ENCODE peak calls at places on chromosome 20, in ten cellular contexts. One of them, this sample, is unnamed.

GRCh38 chr20:38748097-38748862 is at the start of gene ACTR5:
- DNase-seq in nephron progenitor cell: peak
- DNase-seq in MCF 10A: peak
- DNase-seq in ascending aorta: peak
- DNase-seq in psoas muscle: peak
- DNase-seq in transverse colon: peak
- DNase-seq in epithelial cell of esophagus: peak
- DNase-seq in right lobe of liver: peak
- DNase-seq in neural crest cell: peak
- DNase-seq in Peyer's patch: peak
- DNase-seq in this sample: peak

GRCh38 chr20:20371133-20371532 is 3.2 kb downstream of the INSM1 start:
- DNase-seq in nephron progenitor cell: no peak
- DNase-seq in MCF 10A: no peak
- DNase-seq in ascending aorta: no peak
- DNase-seq in psoas muscle: no peak
- DNase-seq in transverse colon: no peak
- DNase-seq in epithelial cell of esophagus: no peak
- DNase-seq in right lobe of liver: no peak
- DNase-seq in neural crest cell: no peak
- DNase-seq in Peyer's patch: no peak
- DNase-seq in this sample: no peak

GRCh38 chr20:54479138-54479906 is 3.9 kb downstream of the DOK5 start:
- DNase-seq in nephron progenitor cell: no peak
- DNase-seq in MCF 10A: peak
- DNase-seq in ascending aorta: no peak
- DNase-seq in psoas muscle: no peak
- DNase-seq in transverse colon: no peak
- DNase-seq in epithelial cell of esophagus: no peak
- DNase-seq in right lobe of liver: no peak
- DNase-seq in neural crest cell: no peak
- DNase-seq in Peyer's patch: no peak
- DNase-seq in this sample: no peak

GRCh38 chr20:62302341-62303048 is at the start of gene ADRM1:
- DNase-seq in nephron progenitor cell: peak
- DNase-seq in MCF 10A: peak
- DNase-seq in ascending aorta: peak
- DNase-seq in psoas muscle: peak
- DNase-seq in transverse colon: peak
- DNase-seq in epithelial cell of esophagus: peak
- DNase-seq in right lobe of liver: peak
- DNase-seq in neural crest cell: peak
- DNase-seq in Peyer's patch: peak
- DNase-seq in this sample: peak

GRCh38 chr20:53996584-53997486 is 73.6 kb downstream of the BCAS1 start:
- DNase-seq in nephron progenitor cell: no peak
- DNase-seq in MCF 10A: no peak
- DNase-seq in ascending aorta: no peak
- DNase-seq in psoas muscle: no peak
- DNase-seq in transverse colon: no peak
- DNase-seq in epithelial cell of esophagus: no peak
- DNase-seq in right lobe of liver: no peak
- DNase-seq in neural crest cell: no peak
- DNase-seq in Peyer's patch: no peak
- DNase-seq in this sample: no peak

GRCh38 chr20:9032758-9033157 is 36.1 kb upstream of the PLCB4 start:
- DNase-seq in nephron progenitor cell: no peak
- DNase-seq in MCF 10A: no peak
- DNase-seq in ascending aorta: no peak
- DNase-seq in psoas muscle: no peak
- DNase-seq in transverse colon: no peak
- DNase-seq in epithelial cell of esophagus: peak
- DNase-seq in right lobe of liver: no peak
- DNase-seq in neural crest cell: no peak
- DNase-seq in Peyer's patch: no peak
- DNase-seq in this sample: no peak

GRCh38 chr20:59398552-59399265 is 98.3 kb downstream of the EDN3 start:
- DNase-seq in nephron progenitor cell: no peak
- DNase-seq in MCF 10A: no peak
- DNase-seq in ascending aorta: no peak
- DNase-seq in psoas muscle: no peak
- DNase-seq in transverse colon: no peak
- DNase-seq in epithelial cell of esophagus: no peak
- DNase-seq in right lobe of liver: no peak
- DNase-seq in neural crest cell: no peak
- DNase-seq in Peyer's patch: no peak
- DNase-seq in this sample: no peak

GRCh38 chr20:18831830-18832229 is 18.2 kb downstream of the SCP2D1 start:
- DNase-seq in nephron progenitor cell: no peak
- DNase-seq in MCF 10A: peak
- DNase-seq in ascending aorta: no peak
- DNase-seq in psoas muscle: no peak
- DNase-seq in transverse colon: no peak
- DNase-seq in epithelial cell of esophagus: no peak
- DNase-seq in right lobe of liver: no peak
- DNase-seq in neural crest cell: no peak
- DNase-seq in Peyer's patch: no peak
- DNase-seq in this sample: no peak

GRCh38 chr20:13468166-13468565 is 170.6 kb downstream of the TASP1 start:
- DNase-seq in nephron progenitor cell: no peak
- DNase-seq in MCF 10A: no peak
- DNase-seq in ascending aorta: no peak
- DNase-seq in psoas muscle: no peak
- DNase-seq in transverse colon: no peak
- DNase-seq in epithelial cell of esophagus: no peak
- DNase-seq in right lobe of liver: no peak
- DNase-seq in neural crest cell: no peak
- DNase-seq in Peyer's patch: no peak
- DNase-seq in this sample: no peak

GRCh38 chr20:13022401-13023170 is 13.8 kb downstream of the SPTLC3 start:
- DNase-seq in nephron progenitor cell: no peak
- DNase-seq in MCF 10A: peak
- DNase-seq in ascending aorta: no peak
- DNase-seq in psoas muscle: no peak
- DNase-seq in transverse colon: no peak
- DNase-seq in epithelial cell of esophagus: peak
- DNase-seq in right lobe of liver: no peak
- DNase-seq in neural crest cell: no peak
- DNase-seq in Peyer's patch: no peak
- DNase-seq in this sample: no peak

GRCh38 chr20:3815703-3816315 is 4.5 kb upstream of the AP5S1 start:
- DNase-seq in nephron progenitor cell: no peak
- DNase-seq in MCF 10A: no peak
- DNase-seq in ascending aorta: no peak
- DNase-seq in psoas muscle: no peak
- DNase-seq in transverse colon: no peak
- DNase-seq in epithelial cell of esophagus: no peak
- DNase-seq in right lobe of liver: no peak
- DNase-seq in neural crest cell: no peak
- DNase-seq in Peyer's patch: peak
- DNase-seq in this sample: peak

GRCh38 chr20:709864-710761 is 34.5 kb upstream of the SCRT2 start:
- DNase-seq in nephron progenitor cell: peak
- DNase-seq in MCF 10A: no peak
- DNase-seq in ascending aorta: no peak
- DNase-seq in psoas muscle: no peak
- DNase-seq in transverse colon: no peak
- DNase-seq in epithelial cell of esophagus: no peak
- DNase-seq in right lobe of liver: no peak
- DNase-seq in neural crest cell: peak
- DNase-seq in Peyer's patch: no peak
- DNase-seq in this sample: no peak

GRCh38 chr20:16241911-16242310 is 331.3 kb downstream of the KIF16B start:
- DNase-seq in nephron progenitor cell: no peak
- DNase-seq in MCF 10A: peak
- DNase-seq in ascending aorta: no peak
- DNase-seq in psoas muscle: no peak
- DNase-seq in transverse colon: no peak
- DNase-seq in epithelial cell of esophagus: peak
- DNase-seq in right lobe of liver: no peak
- DNase-seq in neural crest cell: no peak
- DNase-seq in Peyer's patch: no peak
- DNase-seq in this sample: no peak
- TF ChIP-seq CTCF in nephron progenitor cell: no peak
- TF ChIP-seq CTCF in MCF 10A: no peak
- TF ChIP-seq CTCF in ascending aorta: no peak
- TF ChIP-seq CTCF in psoas muscle: no peak
- TF ChIP-seq CTCF in transverse colon: no peak
- TF ChIP-seq CTCF in epithelial cell of esophagus: no peak
- TF ChIP-seq CTCF in right lobe of liver: peak
- TF ChIP-seq CTCF in neural crest cell: peak
- TF ChIP-seq CTCF in Peyer's patch: no peak
- TF ChIP-seq CTCF in this sample: no peak

DNA sequence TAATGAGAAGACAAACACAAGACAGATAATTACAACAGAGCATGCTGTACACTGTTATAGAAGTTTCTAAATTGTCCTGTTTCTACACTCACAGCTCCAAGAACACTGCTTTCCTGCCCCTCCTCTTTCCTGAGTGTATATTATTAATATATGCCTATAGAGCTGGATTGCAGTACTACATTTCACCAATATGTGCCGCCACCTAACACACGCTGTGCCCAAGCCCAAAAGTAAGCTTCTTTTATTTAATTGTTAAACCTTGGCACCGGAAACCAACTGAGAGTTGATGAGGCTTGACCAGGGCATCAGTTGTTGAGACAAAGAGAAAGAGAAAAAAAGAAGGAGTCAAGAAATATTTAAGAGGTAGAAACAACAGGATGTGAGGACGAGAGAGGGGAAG is 16.0 kb upstream of the PTPRT start:
- DNase-seq in nephron progenitor cell: no peak
- DNase-seq in MCF 10A: no peak
- DNase-seq in ascending aorta: no peak
- DNase-seq in psoas muscle: no peak
- DNase-seq in transverse colon: no peak
- DNase-seq in epithelial cell of esophagus: no peak
- DNase-seq in right lobe of liver: no peak
- DNase-seq in neural crest cell: no peak
- DNase-seq in Peyer's patch: no peak
- DNase-seq in this sample: no peak
- TF ChIP-seq CTCF in nephron progenitor cell: no peak
- TF ChIP-seq CTCF in MCF 10A: no peak
- TF ChIP-seq CTCF in ascending aorta: no peak
- TF ChIP-seq CTCF in psoas muscle: no peak
- TF ChIP-seq CTCF in transverse colon: no peak
- TF ChIP-seq CTCF in epithelial cell of esophagus: no peak
- TF ChIP-seq CTCF in right lobe of liver: no peak
- TF ChIP-seq CTCF in neural crest cell: peak
- TF ChIP-seq CTCF in Peyer's patch: no peak
- TF ChIP-seq CTCF in this sample: no peak

GRCh38 chr20:47280228-47280627 is 76.3 kb downstream of the ZMYND8 start:
- DNase-seq in nephron progenitor cell: peak
- DNase-seq in MCF 10A: no peak
- DNase-seq in ascending aorta: no peak
- DNase-seq in psoas muscle: no peak
- DNase-seq in transverse colon: no peak
- DNase-seq in epithelial cell of esophagus: no peak
- DNase-seq in right lobe of liver: no peak
- DNase-seq in neural crest cell: no peak
- DNase-seq in Peyer's patch: no peak
- DNase-seq in this sample: no peak
- TF ChIP-seq CTCF in nephron progenitor cell: no peak
- TF ChIP-seq CTCF in MCF 10A: no peak
- TF ChIP-seq CTCF in ascending aorta: no peak
- TF ChIP-seq CTCF in psoas muscle: no peak
- TF ChIP-seq CTCF in transverse colon: no peak
- TF ChIP-seq CTCF in epithelial cell of esophagus: no peak
- TF ChIP-seq CTCF in right lobe of liver: no peak
- TF ChIP-seq CTCF in neural crest cell: no peak
- TF ChIP-seq CTCF in Peyer's patch: no peak
- TF ChIP-seq CTCF in this sample: no peak

GRCh38 chr20:63307538-63308217 is 14.7 kb downstream of the COL20A1 start:
- DNase-seq in nephron progenitor cell: no peak
- DNase-seq in MCF 10A: no peak
- DNase-seq in ascending aorta: no peak
- DNase-seq in psoas muscle: no peak
- DNase-seq in transverse colon: no peak
- DNase-seq in epithelial cell of esophagus: no peak
- DNase-seq in right lobe of liver: no peak
- DNase-seq in neural crest cell: no peak
- DNase-seq in Peyer's patch: no peak
- DNase-seq in this sample: no peak

GRCh38 chr20:63308218-63308911 is 15.4 kb downstream of the COL20A1 start:
- DNase-seq in nephron progenitor cell: no peak
- DNase-seq in MCF 10A: no peak
- DNase-seq in ascending aorta: no peak
- DNase-seq in psoas muscle: no peak
- DNase-seq in transverse colon: no peak
- DNase-seq in epithelial cell of esophagus: no peak
- DNase-seq in right lobe of liver: no peak
- DNase-seq in neural crest cell: no peak
- DNase-seq in Peyer's patch: no peak
- DNase-seq in this sample: no peak

GRCh38 chr20:63310265-63310971 is 17.4 kb downstream of the COL20A1 start:
- DNase-seq in nephron progenitor cell: no peak
- DNase-seq in MCF 10A: no peak
- DNase-seq in ascending aorta: no peak
- DNase-seq in psoas muscle: no peak
- DNase-seq in transverse colon: no peak
- DNase-seq in epithelial cell of esophagus: no peak
- DNase-seq in right lobe of liver: no peak
- DNase-seq in neural crest cell: no peak
- DNase-seq in Peyer's patch: no peak
- DNase-seq in this sample: no peak

GRCh38 chr20:63311186-63311832 is 18.3 kb downstream of the COL20A1 start:
- DNase-seq in nephron progenitor cell: no peak
- DNase-seq in MCF 10A: no peak
- DNase-seq in ascending aorta: no peak
- DNase-seq in psoas muscle: no peak
- DNase-seq in transverse colon: no peak
- DNase-seq in epithelial cell of esophagus: no peak
- DNase-seq in right lobe of liver: no peak
- DNase-seq in neural crest cell: no peak
- DNase-seq in Peyer's patch: no peak
- DNase-seq in this sample: no peak

DNA sequence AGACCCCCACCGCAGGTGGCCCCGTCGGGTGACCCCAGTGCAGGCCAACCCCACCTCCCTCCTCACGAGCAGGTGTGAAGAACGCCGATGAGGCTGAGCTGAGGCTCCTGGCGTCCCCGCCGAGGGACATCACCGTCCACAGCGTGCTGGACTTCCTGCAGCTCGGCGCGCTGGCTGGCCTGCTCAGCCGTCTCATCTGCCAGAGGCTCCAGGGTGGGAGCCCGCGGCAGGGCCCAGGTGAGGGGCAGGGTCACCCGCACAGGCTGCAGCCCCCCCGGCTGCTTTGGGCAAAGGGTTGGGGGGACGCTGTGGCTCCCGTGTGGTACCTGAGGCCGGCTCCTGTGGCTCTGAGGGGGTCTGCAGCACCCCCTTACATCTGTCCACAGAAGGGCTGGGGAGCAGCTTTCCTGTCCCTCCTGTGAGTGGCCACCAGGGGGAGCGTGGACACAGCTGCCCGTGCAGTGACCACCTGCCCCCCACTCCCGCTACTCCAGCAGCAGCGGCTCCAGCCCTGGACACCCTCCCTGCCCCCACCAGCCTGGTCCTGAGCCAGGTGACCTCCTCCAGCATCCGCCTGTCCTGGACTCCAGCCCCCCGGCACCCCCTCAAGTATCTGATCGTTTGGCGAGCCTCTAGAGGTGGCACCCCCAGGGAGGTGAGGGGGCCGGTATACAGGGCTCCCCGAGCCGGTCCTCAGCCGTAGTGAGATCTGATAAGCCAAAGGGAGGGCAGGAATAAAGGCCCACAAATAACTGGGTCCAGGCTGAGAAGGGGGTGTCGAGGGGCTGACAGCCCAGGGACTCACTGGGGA is 16.5 kb downstream of the COL20A1 start:
- DNase-seq in nephron progenitor cell: peak
- DNase-seq in MCF 10A: peak
- DNase-seq in ascending aorta: no peak
- DNase-seq in psoas muscle: no peak
- DNase-seq in transverse colon: peak
- DNase-seq in epithelial cell of esophagus: peak
- DNase-seq in right lobe of liver: peak
- DNase-seq in neural crest cell: peak
- DNase-seq in Peyer's patch: no peak
- DNase-seq in this sample: no peak
- TF ChIP-seq CTCF in nephron progenitor cell: peak
- TF ChIP-seq CTCF in MCF 10A: peak
- TF ChIP-seq CTCF in ascending aorta: peak
- TF ChIP-seq CTCF in psoas muscle: peak
- TF ChIP-seq CTCF in transverse colon: peak
- TF ChIP-seq CTCF in epithelial cell of esophagus: peak
- TF ChIP-seq CTCF in right lobe of liver: peak
- TF ChIP-seq CTCF in neural crest cell: peak
- TF ChIP-seq CTCF in Peyer's patch: peak
- TF ChIP-seq CTCF in this sample: peak